ENCODE peak calls at places on chromosomes 6 and 20, in four cellular contexts. J, R, Y and O are unnamed samples.

GRCh38 chr6:65299236-65299635 is 407.8 kb downstream of the EYS start:
- DNase-seq in J (no peak), Y (no peak), R (no peak), O (no peak)

GRCh38 chr6:3259491-3259958 is 778 bp downstream of the PSMG4 start:
- DNase-seq in Y (peak; percentile 77), R (peak; percentile 38), J (no peak), O (no peak)

GRCh38 chr6:134744301-134744700 is 205.6 kb downstream of the ALDH8A1 start:
- DNase-seq in J (no peak), R (no peak), Y (no peak), O (no peak)

GRCh38 chr20:63942250-63943006 is 13.8 kb downstream of the UCKL1 start:
- DNase-seq in Y (peak; percentile 50), R (no peak), J (no peak), O (peak; percentile 15)

GRCh38 chr6:148416309-148416965 is 73.8 kb downstream of the SASH1 start:
- DNase-seq in J (no peak), Y (no peak), R (no peak), O (no peak)

GRCh38 chr6:158584236-158584651 is 24.4 kb downstream of the TMEM181 start:
- DNase-seq in J (no peak), R (no peak), Y (no peak), O (no peak)

GRCh38 chr6:159114569-159114968 is 54.6 kb upstream of the FNDC1 start:
- DNase-seq in R (no peak), Y (peak; percentile 54), J (no peak), O (no peak)

GRCh38 chr20:36806049-36806448 is 32.5 kb upstream of the DSN1 start:
- DNase-seq in R (no peak), J (no peak), Y (no peak), O (no peak)

GRCh38 chr6:106688177-106688951 is 59.0 kb downstream of the QRSL1 start:
- DNase-seq in J (no peak), R (no peak), Y (peak; percentile 35), O (no peak)

GRCh38 chr6:35359744-35360348 is 17.5 kb downstream of the PPARD start:
- DNase-seq in R (peak; percentile 26), J (no peak), Y (no peak), O (no peak)

GRCh38 chr6:106084106-106084963 is 1.8 kb upstream of the PRDM1 start:
- DNase-seq in R (peak; percentile 51), Y (peak; percentile 94), J (no peak), O (no peak)

GRCh38 chr6:20833881-20834515 is 299.7 kb downstream of the CDKAL1 start:
- DNase-seq in Y (no peak), R (no peak), J (no peak), O (no peak)

GRCh38 chr6:143545165-143545564 is 33.6 kb upstream of the FUCA2 start:
- DNase-seq in J (no peak), Y (no peak), R (no peak), O (no peak)

GRCh38 chr6:98839788-98840361 is 5.5 kb downstream of the POU3F2 start:
- DNase-seq in R (peak; percentile 48), Y (peak; percentile 79), J (no peak), O (no peak)

GRCh38 chr6:155185544-155185943 is 78.3 kb upstream of the CLDN20 start:
- DNase-seq in Y (no peak), R (peak; percentile 27), J (no peak), O (no peak)

GRCh38 chr6:111129003-111129402 is 41.7 kb downstream of the SLC16A10 start:
- DNase-seq in J (no peak), R (no peak), Y (no peak), O (no peak)

GRCh38 chr6:43369174-43370002 is at the start of gene ZNF318:
- DNase-seq in R (peak; percentile 98), Y (peak; percentile 99), J (peak; percentile 88), O (peak; percentile 95)

GRCh38 chr6:105272783-105273182 is 93.0 kb upstream of the POPDC3 start:
- DNase-seq in Y (no peak), J (no peak), R (no peak), O (no peak)

GRCh38 chr6:43492673-43493072 is 15.3 kb downstream of the TJAP1 start:
- DNase-seq in R (no peak), J (no peak), Y (no peak), O (no peak)

GRCh38 chr6:169199625-169200335 is 53.9 kb downstream of the THBS2 start:
- DNase-seq in R (no peak), J (no peak), Y (no peak), O (no peak)

GRCh38 chr6:168247456-168248147 is 72.0 kb downstream of the DACT2 start:
- DNase-seq in Y (no peak), R (peak; percentile 69), J (no peak), O (no peak)

GRCh38 chr6:79450984-79451383 is 86.2 kb downstream of the LCA5 start:
- DNase-seq in Y (no peak), R (no peak), J (no peak), O (no peak)

GRCh38 chr20:4546786-4547185 is 174.9 kb upstream of the PRND start:
- DNase-seq in Y (no peak), R (no peak), J (no peak), O (no peak)

GRCh38 chr20:49961413-49961812 is 21.4 kb upstream of the SNAI1 start:
- DNase-seq in Y (no peak), R (no peak), J (no peak), O (no peak)

GRCh38 chr6:104477569-104477968 is 382.1 kb downstream of the HACE1 start:
- DNase-seq in J (no peak), Y (no peak), R (no peak), O (no peak)

GRCh38 chr6:35312076-35312762 is 14.6 kb downstream of the DEF6 start:
- DNase-seq in J (no peak), Y (no peak), R (no peak), O (no peak)